ENCODE peak calls at places on chromosomes 13 and 19, in five cellular contexts. V is endothelial cell of umbilical vein, K is Karpas-422, M is neural progenitor cell, X is K562. J is an unnamed sample. For H3K4me1, the result is how much of the 10 kb centered on the place peaks cover.

GRCh38 chr19:28990522-28990921 is 222.4 kb downstream of the UQCRFS1 start:
- DNase-seq in V (no peak), K (no peak), M (no peak), X (no peak), J (no peak)

GRCh38 chr13:77545626-77546412 is 10.3 kb downstream of the SCEL start:
- DNase-seq in V (no peak), K (no peak), M (no peak), X (no peak), J (no peak)

GRCh38 chr19:17522988-17523872 is 11.8 kb downstream of the PGLS start:
- DNase-seq in V (no peak), K (peak), M (no peak), X (no peak), J (no peak)

GRCh38 chr13:32206097-32206740 is 108.9 kb downstream of the ZAR1L start:
- DNase-seq in V (no peak), K (no peak), M (no peak), X (no peak), J (no peak)

GRCh38 chr13:47603365-47603764 is 397.7 kb downstream of the SUCLA2 start:
- DNase-seq in V (no peak), K (no peak), M (no peak), X (no peak), J (no peak)

GRCh38 chr19:29727906-29728305 is 12.8 kb upstream of the C19orf12 start:
- DNase-seq in V (no peak), K (no peak), M (no peak), X (no peak), J (no peak)

GRCh38 chr13:52195052-52195837 is 35.8 kb upstream of the NEK3 start:
- DNase-seq in V (peak), K (no peak), M (peak), X (no peak), J (peak)

GRCh38 chr19:12784394-12784870 is 6.9 kb upstream of the JUNB start:
- DNase-seq in V (no peak), K (peak), M (no peak), X (peak), J (peak)

GRCh38 chr13:46684287-46685001 is 112.5 kb downstream of the ESD start:
- DNase-seq in V (peak), K (no peak), M (peak), X (no peak), J (peak)

GRCh38 chr19:15467734-15468214 is 3.4 kb upstream of the RASAL3 start:
- DNase-seq in V (no peak), K (no peak), M (no peak), X (no peak), J (no peak)

GRCh38 chr19:15463865-15464371 is 426 bp downstream of the RASAL3 start:
- DNase-seq in V (no peak), K (peak), M (no peak), X (no peak), J (no peak)

GRCh38 chr19:15461694-15462093 is 2.6 kb downstream of the RASAL3 start:
- DNase-seq in V (no peak), K (no peak), M (no peak), X (no peak), J (no peak)

GRCh38 chr19:15466851-15467733 is 2.7 kb upstream of the RASAL3 start:
- DNase-seq in V (peak), K (no peak), M (no peak), X (no peak), J (no peak)

DNA sequence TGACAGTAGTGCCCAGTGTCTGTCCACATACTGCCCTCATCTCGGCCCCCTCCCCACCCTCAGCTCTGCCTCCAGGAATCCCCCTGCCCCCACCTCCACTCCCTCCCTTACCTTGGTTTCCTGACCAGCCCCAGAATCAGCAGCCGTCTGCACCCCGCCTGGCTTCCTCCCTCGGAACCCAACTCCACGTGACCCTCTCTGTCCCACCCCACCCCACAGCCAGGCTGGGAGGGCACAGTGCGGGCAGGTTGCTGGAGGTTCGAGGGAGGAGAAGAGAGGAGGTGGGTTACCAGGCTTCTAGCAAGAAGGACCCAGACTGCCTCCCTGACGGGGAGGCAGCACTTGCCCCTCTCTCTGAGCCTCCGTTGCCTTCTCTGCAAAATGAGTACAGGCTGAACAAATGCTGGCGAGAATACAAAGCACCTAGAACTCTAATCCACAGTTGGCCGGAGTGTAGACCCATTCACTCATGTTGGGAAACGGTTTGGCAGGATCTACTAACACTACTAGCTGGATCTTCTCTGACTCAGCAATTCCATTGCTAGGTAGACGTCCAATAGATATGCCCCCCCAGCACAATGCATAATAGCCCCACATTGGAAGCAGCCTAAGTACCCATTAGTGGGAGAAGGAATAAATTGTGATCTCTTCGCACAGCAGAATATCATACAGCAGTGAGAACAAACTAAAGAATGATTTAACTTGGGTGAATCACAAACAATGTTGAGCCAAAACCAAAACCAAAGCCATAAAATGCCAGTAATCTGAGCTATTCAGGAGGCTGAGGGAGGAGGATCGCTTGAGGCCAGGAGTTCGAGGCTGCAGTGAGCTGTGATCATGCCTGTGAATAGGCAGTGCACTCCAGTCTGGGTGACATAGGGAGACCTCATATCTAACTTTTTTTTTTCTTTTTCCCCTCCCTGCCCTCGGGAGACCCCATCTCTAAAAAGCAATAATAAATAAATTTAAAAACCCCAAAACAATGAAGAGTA is at the start of gene RASAL3:
- DNase-seq in V (no peak), K (peak), M (no peak), X (no peak), J (no peak)
- H3K9ac ChIP-seq in V (no peak), K (peak), M (no peak), X (no peak), J (no peak)

GRCh38 chr13:103325675-103326074 is 259.5 kb upstream of the SLC10A2 start:
- DNase-seq in V (no peak), K (no peak), M (peak), X (no peak), J (no peak)
- H3K4me1 ChIP-seq in V (under half), K (under half), M (under half), X (under half), J (under half)

GRCh38 chr19:10007366-10007765 is 2.9 kb downstream of the COL5A3 start:
- DNase-seq in V (no peak), K (no peak), M (no peak), X (no peak), J (no peak)
- H3K9ac ChIP-seq in V (no peak), K (no peak), M (no peak), X (no peak), J (peak)

GRCh38 chr19:46466536-46467199 is 4.7 kb downstream of the PNMA8A start:
- DNase-seq in V (no peak), K (peak), M (no peak), X (no peak), J (peak)

GRCh38 chr19:46456930-46457329 is 14.4 kb downstream of the PNMA8A start:
- DNase-seq in V (no peak), K (no peak), M (no peak), X (no peak), J (no peak)

GRCh38 chr19:46461537-46461936 is 9.8 kb downstream of the PNMA8A start:
- DNase-seq in V (no peak), K (no peak), M (no peak), X (no peak), J (no peak)

DNA sequence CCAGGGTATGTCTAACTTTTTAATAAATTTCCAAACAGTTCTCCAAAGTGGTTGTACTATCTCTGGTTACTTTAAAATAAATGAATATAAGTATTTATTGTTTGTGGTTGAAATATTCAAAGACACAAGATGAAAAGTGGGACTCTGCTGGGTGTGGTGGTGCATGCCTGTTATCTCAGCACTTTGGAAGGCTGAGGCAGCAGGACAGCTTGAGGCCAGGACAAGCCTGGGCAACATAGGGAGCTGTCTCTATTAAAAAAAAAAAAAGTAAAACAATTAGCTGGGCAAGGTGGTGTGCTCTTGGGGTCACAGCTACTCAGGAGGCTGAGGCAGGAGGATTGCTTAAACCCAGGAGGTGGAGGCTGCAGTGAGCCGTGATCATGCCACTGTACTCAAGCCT is 10.4 kb downstream of the PNMA8A start:
- DNase-seq in V (no peak), K (no peak), M (no peak), X (no peak), J (no peak)
- H3K4me1 ChIP-seq in V (under half), K (under half), M (under half), X (under half), J (under half)

GRCh38 chr19:6533746-6534418 is 3.1 kb downstream of the TNFSF9 start:
- DNase-seq in V (no peak), K (no peak), M (no peak), X (no peak), J (no peak)

GRCh38 chr19:6533000-6533328 is 2.1 kb downstream of the TNFSF9 start:
- DNase-seq in V (no peak), K (no peak), M (no peak), X (no peak), J (no peak)

GRCh38 chr19:6531956-6532243 is 1.1 kb downstream of the TNFSF9 start:
- DNase-seq in V (no peak), K (no peak), M (no peak), X (no peak), J (no peak)

GRCh38 chr19:6531163-6531955 is 533 bp downstream of the TNFSF9 start:
- DNase-seq in V (no peak), K (no peak), M (no peak), X (peak), J (no peak)

GRCh38 chr19:6532244-6532999 is 1.6 kb downstream of the TNFSF9 start:
- DNase-seq in V (no peak), K (peak), M (no peak), X (peak), J (no peak)
- H3K9ac ChIP-seq in V (no peak), K (peak), M (no peak), X (peak), J (no peak)

GRCh38 chr19:1234670-1235380 is 3.0 kb downstream of the CBARP start:
- DNase-seq in V (no peak), K (no peak), M (no peak), X (no peak), J (no peak)
- H3K4me1 ChIP-seq in V (under half), K (under half), M (under half), X (half or more), J (under half)

DNA sequence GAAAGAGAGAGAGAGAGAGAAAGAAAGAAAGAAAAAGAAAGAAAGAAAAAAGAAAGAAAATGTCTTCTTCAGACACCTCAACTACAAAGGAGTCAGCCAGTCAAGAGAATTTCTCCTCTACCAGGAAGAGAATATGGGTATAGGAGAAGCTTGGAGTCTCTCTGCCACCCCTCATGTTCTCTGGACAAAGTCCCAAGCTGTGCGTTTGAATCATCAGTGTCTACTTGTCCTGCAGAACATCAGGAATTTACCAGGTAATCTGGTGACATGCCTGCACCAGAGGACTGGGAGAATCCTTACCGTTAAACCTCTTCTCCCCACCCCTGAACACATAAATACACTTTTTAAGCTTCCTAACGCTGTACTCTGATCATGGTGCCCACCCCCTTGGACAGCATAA is 119.5 kb downstream of the TM9SF2 start:
- DNase-seq in V (no peak), K (no peak), M (no peak), X (no peak), J (no peak)
- H3K9ac ChIP-seq in V (no peak), K (no peak), M (no peak), X (no peak), J (no peak)

J was measured in adipocyte.